ENCODE peak calls at places on chromosomes 5 and 9, in six cellular contexts. One of them, this sample, is unnamed.

GRCh38 chr5:134637106-134637721 is 4.6 kb upstream of the SAR1B start:
- DNase-seq in AG04450: no peak
- DNase-seq in Calu3: peak
- DNase-seq in choroid plexus epithelial cell: no peak
- DNase-seq in heart left ventricle: no peak
- DNase-seq in progenitor cell of endocrine pancreas: no peak
- DNase-seq in this sample: no peak

GRCh38 chr5:112312295-112312694 is 106.8 kb downstream of the EPB41L4A start:
- DNase-seq in Calu3: no peak
- DNase-seq in heart left ventricle: no peak
- DNase-seq in progenitor cell of endocrine pancreas: no peak
- DNase-seq in AG04450: no peak
- DNase-seq in choroid plexus epithelial cell: no peak
- DNase-seq in this sample: no peak

GRCh38 chr5:14252793-14253192 is 109.7 kb downstream of the TRIO start:
- DNase-seq in choroid plexus epithelial cell: no peak
- DNase-seq in Calu3: no peak
- DNase-seq in progenitor cell of endocrine pancreas: no peak
- DNase-seq in AG04450: no peak
- DNase-seq in heart left ventricle: no peak
- DNase-seq in this sample: no peak

GRCh38 chr5:55533806-55534435 is 843 bp downstream of the PLPP1 start:
- DNase-seq in choroid plexus epithelial cell: peak
- DNase-seq in Calu3: no peak
- DNase-seq in AG04450: no peak
- DNase-seq in heart left ventricle: no peak
- DNase-seq in progenitor cell of endocrine pancreas: no peak
- DNase-seq in this sample: peak

GRCh38 chr5:158658439-158659230 is 441.1 kb downstream of the EBF1 start:
- DNase-seq in progenitor cell of endocrine pancreas: no peak
- DNase-seq in AG04450: no peak
- DNase-seq in heart left ventricle: no peak
- DNase-seq in choroid plexus epithelial cell: peak
- DNase-seq in Calu3: no peak
- DNase-seq in this sample: no peak

GRCh38 chr5:125064610-125065009 is 318.2 kb upstream of the ZNF608 start:
- DNase-seq in choroid plexus epithelial cell: no peak
- DNase-seq in AG04450: no peak
- DNase-seq in progenitor cell of endocrine pancreas: no peak
- DNase-seq in Calu3: no peak
- DNase-seq in heart left ventricle: no peak
- DNase-seq in this sample: peak

GRCh38 chr9:69155341-69156030 is 18.6 kb upstream of the TJP2 start:
- DNase-seq in heart left ventricle: no peak
- DNase-seq in AG04450: no peak
- DNase-seq in choroid plexus epithelial cell: no peak
- DNase-seq in progenitor cell of endocrine pancreas: no peak
- DNase-seq in Calu3: peak
- DNase-seq in this sample: no peak

GRCh38 chr5:35237580-35238376 is 7.5 kb upstream of the PRLR start:
- DNase-seq in choroid plexus epithelial cell: no peak
- DNase-seq in Calu3: no peak
- DNase-seq in progenitor cell of endocrine pancreas: no peak
- DNase-seq in AG04450: no peak
- DNase-seq in heart left ventricle: no peak
- DNase-seq in this sample: no peak

GRCh38 chr5:33984671-33985124 is at the start of gene SLC45A2:
- DNase-seq in progenitor cell of endocrine pancreas: no peak
- DNase-seq in AG04450: no peak
- DNase-seq in Calu3: no peak
- DNase-seq in choroid plexus epithelial cell: peak
- DNase-seq in heart left ventricle: no peak
- DNase-seq in this sample: peak

GRCh38 chr9:95588724-95589282 is 72.0 kb upstream of the PTCH1 start:
- DNase-seq in AG04450: no peak
- DNase-seq in Calu3: no peak
- DNase-seq in progenitor cell of endocrine pancreas: no peak
- DNase-seq in choroid plexus epithelial cell: no peak
- DNase-seq in heart left ventricle: no peak
- DNase-seq in this sample: no peak

GRCh38 chr5:141889282-141889871 is 11.2 kb upstream of the PCDH1 start:
- DNase-seq in progenitor cell of endocrine pancreas: no peak
- DNase-seq in AG04450: no peak
- DNase-seq in heart left ventricle: no peak
- DNase-seq in choroid plexus epithelial cell: peak
- DNase-seq in Calu3: no peak
- DNase-seq in this sample: peak

GRCh38 chr5:154220625-154221024 is 30.1 kb downstream of the GALNT10 start:
- DNase-seq in choroid plexus epithelial cell: peak
- DNase-seq in progenitor cell of endocrine pancreas: no peak
- DNase-seq in AG04450: no peak
- DNase-seq in Calu3: peak
- DNase-seq in heart left ventricle: no peak
- DNase-seq in this sample: peak

GRCh38 chr5:138655530-138656245 is 80.5 kb upstream of the HSPA9 start:
- DNase-seq in Calu3: peak
- DNase-seq in progenitor cell of endocrine pancreas: no peak
- DNase-seq in choroid plexus epithelial cell: no peak
- DNase-seq in AG04450: no peak
- DNase-seq in heart left ventricle: peak
- DNase-seq in this sample: peak

GRCh38 chr5:150783422-150783928 is 4.9 kb downstream of the SMIM3 start:
- DNase-seq in AG04450: no peak
- DNase-seq in choroid plexus epithelial cell: peak
- DNase-seq in Calu3: peak
- DNase-seq in progenitor cell of endocrine pancreas: no peak
- DNase-seq in heart left ventricle: peak
- DNase-seq in this sample: peak

GRCh38 chr5:142653321-142653720 is 32.6 kb downstream of the FGF1 start:
- DNase-seq in Calu3: no peak
- DNase-seq in progenitor cell of endocrine pancreas: no peak
- DNase-seq in heart left ventricle: no peak
- DNase-seq in AG04450: no peak
- DNase-seq in choroid plexus epithelial cell: no peak
- DNase-seq in this sample: no peak

GRCh38 chr9:71795097-71795807 is 26.9 kb upstream of the CEMIP2 start:
- DNase-seq in AG04450: no peak
- DNase-seq in heart left ventricle: no peak
- DNase-seq in Calu3: no peak
- DNase-seq in progenitor cell of endocrine pancreas: no peak
- DNase-seq in choroid plexus epithelial cell: no peak
- DNase-seq in this sample: no peak

GRCh38 chr5:166571668-166572067 is 1719.8 kb upstream of the WWC1 start:
- DNase-seq in heart left ventricle: no peak
- DNase-seq in choroid plexus epithelial cell: no peak
- DNase-seq in AG04450: no peak
- DNase-seq in progenitor cell of endocrine pancreas: no peak
- DNase-seq in Calu3: no peak
- DNase-seq in this sample: no peak

GRCh38 chr5:15009420-15009819 is 137.8 kb upstream of the ANKH start:
- DNase-seq in AG04450: no peak
- DNase-seq in choroid plexus epithelial cell: peak
- DNase-seq in progenitor cell of endocrine pancreas: no peak
- DNase-seq in heart left ventricle: no peak
- DNase-seq in Calu3: peak
- DNase-seq in this sample: peak

GRCh38 chr5:73544429-73545402 is 20.7 kb downstream of the ANKRA2 start:
- DNase-seq in AG04450: no peak
- DNase-seq in heart left ventricle: peak
- DNase-seq in progenitor cell of endocrine pancreas: no peak
- DNase-seq in Calu3: peak
- DNase-seq in choroid plexus epithelial cell: peak
- DNase-seq in this sample: peak

GRCh38 chr5:146076028-146076427 is 29.3 kb downstream of the PLAC8L1 start:
- DNase-seq in Calu3: no peak
- DNase-seq in progenitor cell of endocrine pancreas: no peak
- DNase-seq in AG04450: no peak
- DNase-seq in heart left ventricle: no peak
- DNase-seq in choroid plexus epithelial cell: no peak
- DNase-seq in this sample: no peak

GRCh38 chr5:158602981-158603380 is 496.7 kb downstream of the EBF1 start:
- DNase-seq in heart left ventricle: no peak
- DNase-seq in choroid plexus epithelial cell: no peak
- DNase-seq in progenitor cell of endocrine pancreas: no peak
- DNase-seq in Calu3: no peak
- DNase-seq in AG04450: no peak
- DNase-seq in this sample: no peak

GRCh38 chr9:5364294-5364990 is 24.8 kb upstream of the RLN1 start:
- DNase-seq in progenitor cell of endocrine pancreas: no peak
- DNase-seq in heart left ventricle: no peak
- DNase-seq in Calu3: no peak
- DNase-seq in choroid plexus epithelial cell: peak
- DNase-seq in AG04450: no peak
- DNase-seq in this sample: peak

GRCh38 chr9:27714388-27714787 is 141.1 kb upstream of the C9orf72 start:
- DNase-seq in AG04450: no peak
- DNase-seq in heart left ventricle: no peak
- DNase-seq in choroid plexus epithelial cell: peak
- DNase-seq in progenitor cell of endocrine pancreas: no peak
- DNase-seq in Calu3: no peak
- DNase-seq in this sample: no peak

GRCh38 chr5:75152861-75153260 is 83.8 kb downstream of the ANKRD31 start:
- DNase-seq in progenitor cell of endocrine pancreas: no peak
- DNase-seq in choroid plexus epithelial cell: peak
- DNase-seq in AG04450: no peak
- DNase-seq in Calu3: peak
- DNase-seq in heart left ventricle: no peak
- DNase-seq in this sample: no peak

GRCh38 chr5:149765932-149766331 is 35.8 kb downstream of the PPARGC1B start:
- DNase-seq in AG04450: no peak
- DNase-seq in choroid plexus epithelial cell: no peak
- DNase-seq in progenitor cell of endocrine pancreas: no peak
- DNase-seq in Calu3: no peak
- DNase-seq in heart left ventricle: no peak
- DNase-seq in this sample: peak
- TF ChIP-seq CTCF in AG04450: peak
- TF ChIP-seq CTCF in choroid plexus epithelial cell: peak
- TF ChIP-seq CTCF in progenitor cell of endocrine pancreas: peak
- TF ChIP-seq CTCF in Calu3: peak
- TF ChIP-seq CTCF in heart left ventricle: peak
- TF ChIP-seq CTCF in this sample: peak

GRCh38 chr9:137240321-137240840 is 706 bp upstream of the TUBB4B start:
- DNase-seq in AG04450: no peak
- DNase-seq in Calu3: no peak
- DNase-seq in progenitor cell of endocrine pancreas: no peak
- DNase-seq in choroid plexus epithelial cell: peak
- DNase-seq in heart left ventricle: peak
- DNase-seq in this sample: peak

GRCh38 chr9:137242329-137243204 is 1.5 kb downstream of the TUBB4B start:
- DNase-seq in Calu3: no peak
- DNase-seq in progenitor cell of endocrine pancreas: no peak
- DNase-seq in AG04450: no peak
- DNase-seq in choroid plexus epithelial cell: no peak
- DNase-seq in heart left ventricle: no peak
- DNase-seq in this sample: no peak

GRCh38 chr9:137241490-137242328 is 622 bp downstream of the TUBB4B start:
- DNase-seq in AG04450: no peak
- DNase-seq in Calu3: peak
- DNase-seq in progenitor cell of endocrine pancreas: no peak
- DNase-seq in choroid plexus epithelial cell: no peak
- DNase-seq in heart left ventricle: peak
- DNase-seq in this sample: peak

GRCh38 chr9:137243626-137244485 is 2.8 kb downstream of the TUBB4B start:
- DNase-seq in AG04450: no peak
- DNase-seq in Calu3: no peak
- DNase-seq in progenitor cell of endocrine pancreas: no peak
- DNase-seq in choroid plexus epithelial cell: no peak
- DNase-seq in heart left ventricle: no peak
- DNase-seq in this sample: peak

DNA sequence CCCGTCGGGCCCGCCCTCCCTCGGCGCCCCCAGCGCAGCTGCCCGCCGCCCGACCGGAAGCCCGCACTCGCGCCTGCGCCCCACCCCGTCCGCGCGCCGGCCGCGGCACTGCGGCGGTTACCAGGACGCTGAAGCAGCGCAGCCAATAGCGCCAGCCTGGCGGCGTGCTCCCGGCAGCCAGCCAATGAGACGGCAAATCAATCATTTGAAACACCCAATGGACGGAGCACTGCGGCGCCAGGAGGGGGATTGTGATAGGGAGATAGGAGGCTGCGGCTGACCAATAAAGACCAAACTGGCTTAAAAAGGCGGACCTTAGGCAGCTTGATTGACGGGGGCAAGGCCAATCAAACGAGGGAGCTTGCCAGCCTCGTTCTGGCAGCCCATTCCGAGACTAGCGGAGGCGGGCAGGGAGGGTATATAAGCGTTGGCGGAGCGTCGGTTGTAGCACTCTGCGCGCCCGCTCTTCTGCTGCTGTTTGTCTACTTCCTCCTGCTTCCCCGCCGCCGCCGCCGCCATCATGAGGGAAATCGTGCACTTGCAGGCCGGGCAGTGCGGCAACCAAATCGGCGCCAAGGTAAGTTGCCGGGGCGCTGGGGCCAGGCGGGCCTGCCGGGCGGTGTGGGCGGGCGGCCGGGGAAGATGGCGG is at the start of gene TUBB4B:
- DNase-seq in progenitor cell of endocrine pancreas: peak
- DNase-seq in AG04450: peak
- DNase-seq in Calu3: peak
- DNase-seq in heart left ventricle: peak
- DNase-seq in choroid plexus epithelial cell: peak
- DNase-seq in this sample: peak
- TF ChIP-seq CTCF in progenitor cell of endocrine pancreas: no peak
- TF ChIP-seq CTCF in AG04450: no peak
- TF ChIP-seq CTCF in Calu3: no peak
- TF ChIP-seq CTCF in heart left ventricle: no peak
- TF ChIP-seq CTCF in choroid plexus epithelial cell: no peak
- TF ChIP-seq CTCF in this sample: no peak

DNA sequence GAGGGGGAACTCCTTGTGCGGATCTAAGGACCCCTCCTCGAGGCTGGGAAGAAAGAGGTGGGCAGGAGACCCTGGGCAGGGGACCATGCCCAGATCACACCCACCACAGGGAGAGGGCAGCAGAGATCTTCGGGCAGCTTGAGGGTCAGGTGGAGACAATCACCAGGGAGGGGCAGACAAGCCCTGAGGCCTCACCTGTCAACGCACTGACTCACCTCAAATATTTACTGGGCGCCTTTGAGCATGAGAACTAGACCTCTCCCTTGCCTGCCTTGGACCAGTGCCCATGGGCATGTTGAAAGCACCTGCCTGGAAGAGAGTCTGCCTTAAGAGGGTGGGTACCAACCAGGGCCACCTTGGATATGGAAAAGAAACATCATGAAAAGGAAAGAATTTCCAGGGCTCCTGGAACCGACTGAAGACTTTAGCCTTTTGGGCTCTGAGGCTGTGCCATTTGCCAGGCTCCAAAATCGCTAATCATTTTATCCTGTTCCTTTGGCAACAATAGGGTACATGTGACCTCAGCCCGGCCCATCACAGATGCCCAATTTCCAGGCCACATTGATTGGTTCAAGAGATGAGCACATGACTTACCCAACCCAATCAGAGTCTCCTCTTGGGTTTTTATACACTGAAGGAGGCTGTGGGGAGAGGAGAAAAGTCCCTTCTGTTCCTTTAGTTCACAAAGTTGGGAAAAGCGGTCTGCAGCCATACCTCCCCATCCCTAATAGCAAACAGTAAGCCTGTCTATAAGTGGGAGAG is 10.4 kb upstream of the SPINK4 start:
- DNase-seq in Calu3: peak
- DNase-seq in progenitor cell of endocrine pancreas: no peak
- DNase-seq in choroid plexus epithelial cell: no peak
- DNase-seq in heart left ventricle: no peak
- DNase-seq in AG04450: no peak
- DNase-seq in this sample: no peak
- TF ChIP-seq CTCF in Calu3: peak
- TF ChIP-seq CTCF in progenitor cell of endocrine pancreas: no peak
- TF ChIP-seq CTCF in choroid plexus epithelial cell: no peak
- TF ChIP-seq CTCF in heart left ventricle: no peak
- TF ChIP-seq CTCF in AG04450: no peak
- TF ChIP-seq CTCF in this sample: no peak

GRCh38 chr5:93681432-93681831 is 60.0 kb downstream of the POU5F2 start:
- DNase-seq in AG04450: no peak
- DNase-seq in choroid plexus epithelial cell: peak
- DNase-seq in heart left ventricle: no peak
- DNase-seq in progenitor cell of endocrine pancreas: no peak
- DNase-seq in Calu3: no peak
- DNase-seq in this sample: peak
- TF ChIP-seq CTCF in AG04450: peak
- TF ChIP-seq CTCF in choroid plexus epithelial cell: peak
- TF ChIP-seq CTCF in heart left ventricle: no peak
- TF ChIP-seq CTCF in progenitor cell of endocrine pancreas: peak
- TF ChIP-seq CTCF in Calu3: no peak
- TF ChIP-seq CTCF in this sample: peak